ENCODE peak calls at places on chromosomes 2 and 18, in five cellular contexts. F is stimulated activated naive CD4-positive, alpha-beta T cell treated with Interleukin-2 at 50 U/mL for 16 hours; U is H54; W is activated CD4-positive, alpha-beta T cell treated with anti-CD3 and anti-CD28 coated beads, Interleukin-2, amount 50 U/mL, for 24 hours; D is GM23248. B is an unnamed sample.

GRCh38 chr2:225429718-225430117 is 30.2 kb downstream of the NYAP2 start:
- DNase-seq in F (no peak), U (no peak), W (no peak), D (peak; percentile 24), B (no peak)

GRCh38 chr2:173043466-173043865 is 32.2 kb upstream of the MAP3K20 start:
- DNase-seq in F (no peak), U (no peak), W (no peak), D (no peak), B (no peak)

GRCh38 chr2:50529600-50530218 is 502.2 kb downstream of the NRXN1 start:
- DNase-seq in F (no peak), U (no peak), W (no peak), D (peak; percentile 57), B (peak; percentile 4)

GRCh38 chr2:216632952-216633615 is at the start of gene IGFBP2:
- DNase-seq in F (no peak), U (no peak), W (no peak), D (peak; percentile 55), B (peak; percentile 32)

GRCh38 chr2:206217743-206218520 is 56.5 kb upstream of the ZDBF2 start:
- DNase-seq in F (no peak), U (no peak), W (no peak), D (peak; percentile 58), B (no peak)

GRCh38 chr18:7608174-7608550 is 41.0 kb downstream of the PTPRM start:
- DNase-seq in F (no peak), U (no peak), W (no peak), D (peak; percentile 24), B (no peak)

GRCh38 chr2:232689152-232689910 is 7.8 kb upstream of the GIGYF2 start:
- DNase-seq in F (no peak), U (no peak), W (no peak), D (no peak), B (no peak)

GRCh38 chr18:68181956-68182355 is 533.0 kb downstream of the TMX3 start:
- DNase-seq in F (no peak), U (no peak), W (no peak), D (no peak), B (no peak)

GRCh38 chr2:43127941-43128561 is 98.4 kb downstream of the ZFP36L2 start:
- DNase-seq in F (no peak), U (no peak), W (no peak), D (no peak), B (no peak)

GRCh38 chr2:120935339-120936313 is 200.0 kb downstream of the GLI2 start:
- DNase-seq in F (no peak), U (no peak), W (no peak), D (peak; percentile 76), B (no peak)

GRCh38 chr2:38147333-38148121 is 71.6 kb upstream of the CYP1B1 start:
- DNase-seq in F (no peak), U (no peak), W (no peak), D (peak; percentile 38), B (no peak)

GRCh38 chr18:23226386-23226785 is 91.1 kb downstream of the CABLES1 start:
- DNase-seq in F (no peak), U (no peak), W (no peak), D (peak; percentile 62), B (no peak)

GRCh38 chr2:15206419-15206818 is 354.7 kb downstream of the NBAS start:
- DNase-seq in F (no peak), U (no peak), W (no peak), D (no peak), B (no peak)

GRCh38 chr2:9291866-9292265 is 85.3 kb downstream of the ASAP2 start:
- DNase-seq in F (no peak), U (no peak), W (no peak), D (no peak), B (no peak)

GRCh38 chr2:226904592-226904991 is 68.7 kb downstream of the RHBDD1 start:
- DNase-seq in F (no peak), U (no peak), W (no peak), D (no peak), B (no peak)

GRCh38 chr2:38149533-38149932 is 73.6 kb upstream of the CYP1B1 start:
- DNase-seq in F (no peak), U (no peak), W (no peak), D (no peak), B (no peak)

GRCh38 chr2:188369365-188369764 is 77.7 kb downstream of the GULP1 start:
- DNase-seq in F (no peak), U (peak; percentile 23), W (no peak), D (peak; percentile 72), B (no peak)

GRCh38 chr2:9297807-9298206 is 91.2 kb downstream of the ASAP2 start:
- DNase-seq in F (no peak), U (no peak), W (no peak), D (no peak), B (no peak)

GRCh38 chr2:230068658-230069080 is at the start of gene SLC16A14:
- DNase-seq in F (no peak), U (peak; percentile 22), W (no peak), D (peak; percentile 6), B (peak; percentile 30)

GRCh38 chr2:132415256-132416079 is 1.1 kb upstream of the GPR39 start:
- DNase-seq in F (no peak), U (no peak), W (no peak), D (peak; percentile 55), B (no peak)

GRCh38 chr2:95050385-95051300 is 25.1 kb downstream of the MAL start:
- DNase-seq in F (no peak), U (no peak), W (no peak), D (no peak), B (no peak)

GRCh38 chr2:136025057-136025973 is 39.9 kb upstream of the DARS1 start:
- DNase-seq in F (no peak), U (no peak), W (no peak), D (no peak), B (no peak)

GRCh38 chr2:173999272-173999671 is 34.1 kb upstream of the SP3 start:
- DNase-seq in F (no peak), U (no peak), W (no peak), D (no peak), B (no peak)

GRCh38 chr18:69935319-69936190 is 12.1 kb downstream of the CD226 start:
- DNase-seq in F (peak; percentile 90), U (no peak), W (peak; percentile 48), D (peak; percentile 39), B (no peak)

B was measured in SW 1271.